ENCODE peak calls at places on chromosomes 7 and 10, in ten cellular contexts. T, I, R, J, B, N, L, S, X and U are unnamed samples.

GRCh38 chr7:106346678-106347217 is 62.0 kb upstream of the NAMPT start:
- DNase-seq in R (peak), T (peak), X (no peak), N (no peak), L (peak), J (no peak), I (no peak), S (peak), B (no peak), U (peak)

GRCh38 chr7:14085901-14086300 is 96.4 kb upstream of the ETV1 start:
- DNase-seq in I (no peak), X (no peak), S (no peak), J (no peak), L (no peak), T (no peak), R (peak), N (no peak), B (no peak), U (no peak)

GRCh38 chr7:49099587-49100326 is 175.4 kb downstream of the CDC14C start:
- DNase-seq in R (no peak), X (no peak), B (no peak), N (no peak), L (no peak), J (no peak), S (no peak), T (no peak), I (no peak), U (no peak)

GRCh38 chr7:51234139-51234538 is 82.5 kb downstream of the COBL start:
- DNase-seq in R (no peak), J (no peak), X (no peak), S (no peak), B (no peak), T (no peak), L (no peak), N (no peak), I (no peak), U (no peak)

GRCh38 chr10:63208981-63209380 is 75.9 kb downstream of the NRBF2 start:
- DNase-seq in R (peak), X (no peak), J (no peak), T (no peak), N (no peak), S (no peak), B (no peak), L (no peak), I (no peak), U (no peak)

GRCh38 chr7:1964913-1965578 is 267.7 kb downstream of the MAD1L1 start:
- DNase-seq in L (no peak), J (no peak), X (no peak), N (no peak), I (no peak), T (no peak), S (no peak), B (no peak), R (no peak), U (no peak)

GRCh38 chr10:29961351-29961750 is 98.0 kb downstream of the JCAD start:
- DNase-seq in T (no peak), N (no peak), R (no peak), L (no peak), S (no peak), J (no peak), B (no peak), I (no peak), X (no peak), U (no peak)

GRCh38 chr7:71193099-71193810 is 61.3 kb downstream of the GALNT17 start:
- DNase-seq in T (no peak), N (no peak), X (no peak), S (no peak), B (no peak), I (no peak), L (no peak), J (no peak), R (no peak), U (no peak)

GRCh38 chr7:92723978-92724377 is 112.4 kb downstream of the CDK6 start:
- DNase-seq in L (no peak), I (no peak), R (no peak), J (no peak), N (no peak), S (no peak), T (no peak), X (no peak), B (no peak), U (no peak)

GRCh38 chr10:110978204-110978603 is 58.8 kb downstream of the SHOC2 start:
- DNase-seq in T (no peak), R (no peak), B (no peak), J (no peak), L (no peak), I (no peak), N (no peak), X (no peak), S (no peak), U (no peak)

GRCh38 chr10:116385994-116386809 is 41.4 kb upstream of the PNLIPRP3 start:
- DNase-seq in S (peak), B (peak), J (no peak), N (no peak), T (no peak), I (no peak), L (peak), R (peak), X (no peak), U (no peak)

GRCh38 chr7:67361150-67361549 is 364.5 kb downstream of the TYW1 start:
- DNase-seq in I (no peak), N (no peak), X (no peak), B (no peak), S (no peak), L (no peak), J (no peak), T (no peak), R (no peak), U (no peak)

GRCh38 chr10:4802711-4803487 is 23.1 kb upstream of the AKR1E2 start:
- DNase-seq in J (no peak), S (no peak), X (no peak), I (no peak), T (no peak), R (no peak), N (no peak), B (no peak), L (no peak), U (no peak)

GRCh38 chr10:15353471-15353870 is 17.6 kb downstream of the FAM171A1 start:
- DNase-seq in B (no peak), S (no peak), J (no peak), L (no peak), N (no peak), I (no peak), X (no peak), T (no peak), R (no peak), U (no peak)

GRCh38 chr10:54940418-54940817 is 139.4 kb upstream of the PCDH15 start:
- DNase-seq in S (no peak), R (no peak), N (no peak), T (no peak), L (no peak), I (no peak), X (no peak), B (no peak), J (no peak), U (no peak)